ENCODE peak calls at places on chromosomes 16 and 17, in five cellular contexts. C is GM12878; R is AG04450; J is activated T-helper 1 cell treated with anti-CD3 and anti-CD28 coated beads, Interleukin-12 subunit alpha, Interleukin-12 subunit beta, Interleukin-2, Interleukin-4 antibody, amounts not matched to agents 30 ng/mL and 10 ng/mL and 1 ng/mL, durations not matched to agents 14 hours and 24 hours and 36 hours; N is occipital lobe. A is an unnamed sample.

GRCh38 chr16:24526701-24527470 is 12.5 kb upstream of the RBBP6 start:
- DNase-seq in C (no peak), R (no peak), J (no peak), N (no peak), A (no peak)

GRCh38 chr17:42846594-42847280 is 2.4 kb downstream of the AOC2 start:
- DNase-seq in C (no peak), R (no peak), J (no peak), N (no peak), A (no peak)

GRCh38 chr16:25258856-25259179 is 1.2 kb upstream of the ZKSCAN2 start:
- DNase-seq in C (no peak), R (no peak), J (no peak), N (no peak), A (no peak)

GRCh38 chr17:39132192-39132600 is 19.2 kb downstream of the PLXDC1 start:
- DNase-seq in C (no peak), R (peak; percentile 44), J (no peak), N (no peak), A (no peak)

GRCh38 chr17:2067048-2067452 is 12.1 kb downstream of the HIC1 start:
- DNase-seq in C (no peak), R (no peak), J (no peak), N (no peak), A (no peak)

GRCh38 chr16:25914357-25914962 is 222.7 kb downstream of the HS3ST4 start:
- DNase-seq in C (no peak), R (no peak), J (no peak), N (no peak), A (no peak)

GRCh38 chr16:68739964-68740627 is 3.0 kb downstream of the CDH1 start:
- DNase-seq in C (no peak), R (no peak), J (no peak), N (no peak), A (no peak)

GRCh38 chr17:41448506-41448905 is 7.7 kb upstream of the KRT38 start:
- DNase-seq in C (no peak), R (no peak), J (no peak), N (no peak), A (no peak)

GRCh38 chr17:73820686-73821448 is 176.6 kb upstream of the SDK2 start:
- DNase-seq in C (no peak), R (no peak), J (no peak), N (no peak), A (no peak)

GRCh38 chr17:2049333-2050245 is 5.3 kb upstream of the HIC1 start:
- DNase-seq in C (no peak), R (no peak), J (peak; percentile 91), N (peak; percentile 82), A (no peak)

GRCh38 chr16:12573730-12574383 is 229.8 kb downstream of the CPPED1 start:
- DNase-seq in C (no peak), R (no peak), J (peak; percentile 36), N (no peak), A (no peak)

GRCh38 chr16:17556276-17557052 is 85.7 kb upstream of the XYLT1 start:
- DNase-seq in C (no peak), R (no peak), J (no peak), N (no peak), A (no peak)

GRCh38 chr17:19766421-19767270 is 18.5 kb upstream of the ALDH3A1 start:
- DNase-seq in C (no peak), R (no peak), J (peak; percentile 67), N (peak; percentile 69), A (no peak)

GRCh38 chr17:81804559-81805399 is 829 bp downstream of the GCGR start:
- DNase-seq in C (no peak), R (no peak), J (no peak), N (no peak), A (no peak)

GRCh38 chr17:45895304-45895968 is 1.1 kb downstream of the MAPT start:
- DNase-seq in C (no peak), R (no peak), J (no peak), N (peak; percentile 55), A (no peak)

GRCh38 chr17:38560503-38561318 is 45.0 kb downstream of the SRCIN1 start:
- DNase-seq in C (no peak), R (no peak), J (no peak), N (no peak), A (no peak)

GRCh38 chr16:46853713-46854443 is 22.9 kb upstream of the C16orf87 start:
- DNase-seq in C (no peak), R (peak; percentile 36), J (peak; percentile 62), N (peak; percentile 79), A (no peak)

GRCh38 chr17:7887038-7887481 is 1.5 kb upstream of the CHD3 start:
- DNase-seq in C (no peak), R (no peak), J (no peak), N (peak; percentile 9), A (no peak)

GRCh38 chr17:83078378-83079339 is 750 bp upstream of the METRNL start:
- DNase-seq in C (no peak), R (no peak), J (no peak), N (no peak), A (no peak)

GRCh38 chr17:57989011-57989345 is 924 bp upstream of the VEZF1 start:
- DNase-seq in C (no peak), R (no peak), J (no peak), N (no peak), A (no peak)

GRCh38 chr16:80231888-80232287 is 308.9 kb upstream of the DYNLRB2 start:
- DNase-seq in C (peak; percentile 39), R (peak; percentile 38), J (peak; percentile 1), N (no peak), A (no peak)

GRCh38 chr17:8109669-8110455 is 8.5 kb downstream of the ALOXE3 start:
- DNase-seq in C (no peak), R (no peak), J (peak; percentile 68), N (no peak), A (no peak)

GRCh38 chr17:21042434-21043295 is at the start of gene USP22:
- DNase-seq in C (no peak), R (no peak), J (no peak), N (no peak), A (no peak)

GRCh38 chr17:82691714-82692113 is 6.8 kb downstream of the RAB40B start:
- DNase-seq in C (no peak), R (no peak), J (no peak), N (no peak), A (no peak)

GRCh38 chr17:1651559-1651844 is 1.8 kb upstream of the RILP start:
- DNase-seq in C (no peak), R (no peak), J (no peak), N (no peak), A (no peak)

GRCh38 chr17:33021731-33022408 is 30.2 kb downstream of the SPACA3 start:
- DNase-seq in C (no peak), R (no peak), J (no peak), N (no peak), A (no peak)